ENCODE peak calls at places on chromosomes 4 and X, in five cellular contexts. E, L, W, G and U are unnamed samples.

GRCh38 chrX:31397119-31397518 is 325.3 kb upstream of the FTHL17 start:
- DNase-seq in L (no peak), W (no peak), E (no peak), G (no peak), U (no peak)

GRCh38 chrX:41382699-41383645 is 49.0 kb downstream of the DDX3X start:
- DNase-seq in E (no peak), G (no peak), W (no peak), L (no peak), U (peak; percentile 45)

GRCh38 chr4:174461438-174462106 is 60.7 kb downstream of the HPGD start:
- DNase-seq in G (no peak), E (no peak), W (no peak), L (no peak), U (peak; percentile 75)

GRCh38 chrX:118807151-118808017 is 16.2 kb upstream of the ZCCHC12 start:
- DNase-seq in L (no peak), E (no peak), W (peak; percentile 24), G (peak; percentile 43), U (peak; percentile 44)

GRCh38 chr4:38322709-38323108 is 341.3 kb upstream of the KLF3 start:
- DNase-seq in E (no peak), W (no peak), G (no peak), L (no peak), U (peak; percentile 68)

GRCh38 chr4:138707746-138708145 is 307.8 kb upstream of the NOCT start:
- DNase-seq in W (no peak), L (no peak), G (no peak), E (no peak), U (no peak)

GRCh38 chrX:40176256-40176978 is 78.7 kb upstream of the BCOR start:
- DNase-seq in G (no peak), W (peak; percentile 55), E (peak; percentile 92), L (peak; percentile 29), U (peak; percentile 11)

GRCh38 chr4:184292465-184292867 is 74.8 kb upstream of the ENPP6 start:
- DNase-seq in W (no peak), L (no peak), G (no peak), E (no peak), U (no peak)

GRCh38 chrX:133248177-133248576 is 30.0 kb upstream of the TFDP3 start:
- DNase-seq in E (no peak), G (no peak), W (no peak), L (no peak), U (no peak)

GRCh38 chr4:142940614-142941013 is 94.5 kb upstream of the INPP4B start:
- DNase-seq in E (no peak), G (no peak), W (no peak), L (no peak), U (no peak)

GRCh38 chrX:104330966-104331365 is 76.2 kb upstream of the ESX1 start:
- DNase-seq in G (no peak), L (no peak), W (no peak), E (no peak), U (no peak)

GRCh38 chrX:74535211-74535621 is 79.2 kb downstream of the RLIM start:
- DNase-seq in W (peak; percentile 5), L (no peak), G (no peak), E (no peak), U (no peak)

GRCh38 chr4:8703401-8703696 is 110.8 kb downstream of the CPZ start:
- DNase-seq in W (no peak), G (no peak), L (no peak), E (no peak), U (no peak)

GRCh38 chrX:104565791-104566687 is at the start of gene IL1RAPL2:
- DNase-seq in E (peak; percentile 77), L (peak; percentile 1), W (no peak), G (no peak), U (no peak)

GRCh38 chr4:82643994-82644730 is 82.4 kb upstream of the TMEM150C start:
- DNase-seq in E (no peak), L (no peak), W (no peak), G (no peak), U (no peak)

GRCh38 chr4:6674500-6675149 is 19.1 kb upstream of the S100P start:
- DNase-seq in W (no peak), L (no peak), G (peak; percentile 44), E (no peak), U (peak; percentile 68)

GRCh38 chr4:95050980-95051688 is 293.4 kb downstream of the BMPR1B start:
- DNase-seq in G (no peak), E (no peak), W (peak; percentile 14), L (no peak), U (no peak)